ENCODE peak calls at places on chromosomes 4 and X, in five cellular contexts. K is psoas muscle, A is Caco-2, D is aorta, U is Panc1. R is an unnamed sample.

GRCh38 chr4:133320576-133321170 is 171.6 kb downstream of the PCDH10 start:
- DNase-seq in U (no peak), D (no peak), K (no peak), A (no peak), R (no peak)

GRCh38 chrX:17737707-17738001 is 361 bp downstream of the SCML1 start:
- DNase-seq in D (no peak), K (no peak), U (no peak), A (no peak), R (no peak)

GRCh38 chr4:114694770-114695169 is 96.2 kb downstream of the UGT8 start:
- DNase-seq in A (no peak), U (peak; percentile 17), D (no peak), K (no peak), R (no peak)

GRCh38 chr4:17812801-17813200 is 2.0 kb downstream of the NCAPG start:
- DNase-seq in D (no peak), A (no peak), U (no peak), K (no peak), R (no peak)

GRCh38 chr4:126081336-126081735 is 766.6 kb downstream of the FAT4 start:
- DNase-seq in K (no peak), D (no peak), U (no peak), A (no peak), R (no peak)

GRCh38 chr4:85776579-85776978 is 301.6 kb downstream of the ARHGAP24 start:
- DNase-seq in A (no peak), D (no peak), U (no peak), K (no peak), R (no peak)

GRCh38 chrX:154371771-154372300 is 2.6 kb downstream of the FLNA start:
- DNase-seq in A (no peak), U (no peak), D (no peak), K (no peak), R (no peak)

GRCh38 chrX:826448-826847 is 195.9 kb downstream of the SHOX start:
- DNase-seq in D (no peak), A (no peak), K (no peak), U (no peak), R (no peak)

GRCh38 chrX:154002215-154002719 is 17.4 kb downstream of the IRAK1 start:
- DNase-seq in U (no peak), K (no peak), A (no peak), D (no peak), R (no peak)

GRCh38 chrX:20547649-20548051 is 280.9 kb upstream of the RPS6KA3 start:
- DNase-seq in U (no peak), D (peak; percentile 83), K (no peak), A (peak; percentile 31), R (no peak)

GRCh38 chrX:120672389-120672788 is 42.5 kb upstream of the C1GALT1C1 start:
- DNase-seq in K (peak; percentile 69), D (peak; percentile 83), U (peak; percentile 10), A (no peak), R (peak; percentile 34)

GRCh38 chr4:160316036-160316435 is 1213.2 kb downstream of the RAPGEF2 start:
- DNase-seq in D (no peak), K (no peak), A (no peak), U (no peak), R (no peak)

GRCh38 chr4:68348577-68348976 is 1.3 kb downstream of the YTHDC1 start:
- DNase-seq in A (no peak), U (no peak), K (no peak), D (no peak), R (no peak)

GRCh38 chrX:153667931-153668396 is 5.6 kb downstream of the PNCK start:
- DNase-seq in K (peak; percentile 91), U (peak; percentile 56), D (peak; percentile 94), A (peak; percentile 73), R (no peak)

GRCh38 chrX:8138252-8138651 is 32.8 kb downstream of the VCX2 start:
- DNase-seq in A (no peak), D (no peak), K (no peak), U (no peak), R (no peak)

GRCh38 chr4:104677122-104677521 is 182.4 kb upstream of the CXXC4 start:
- DNase-seq in D (no peak), U (no peak), K (no peak), A (no peak), R (no peak)

GRCh38 chr4:78533854-78534253 is 17.7 kb upstream of the ANXA3 start:
- DNase-seq in U (no peak), K (no peak), D (no peak), A (no peak), R (no peak)

GRCh38 chr4:78532046-78532445 is 19.5 kb upstream of the ANXA3 start:
- DNase-seq in D (no peak), A (no peak), U (no peak), K (no peak), R (no peak)

GRCh38 chr4:78529569-78530209 is 21.9 kb upstream of the ANXA3 start:
- DNase-seq in U (no peak), D (no peak), K (no peak), A (no peak), R (no peak)

DNA sequence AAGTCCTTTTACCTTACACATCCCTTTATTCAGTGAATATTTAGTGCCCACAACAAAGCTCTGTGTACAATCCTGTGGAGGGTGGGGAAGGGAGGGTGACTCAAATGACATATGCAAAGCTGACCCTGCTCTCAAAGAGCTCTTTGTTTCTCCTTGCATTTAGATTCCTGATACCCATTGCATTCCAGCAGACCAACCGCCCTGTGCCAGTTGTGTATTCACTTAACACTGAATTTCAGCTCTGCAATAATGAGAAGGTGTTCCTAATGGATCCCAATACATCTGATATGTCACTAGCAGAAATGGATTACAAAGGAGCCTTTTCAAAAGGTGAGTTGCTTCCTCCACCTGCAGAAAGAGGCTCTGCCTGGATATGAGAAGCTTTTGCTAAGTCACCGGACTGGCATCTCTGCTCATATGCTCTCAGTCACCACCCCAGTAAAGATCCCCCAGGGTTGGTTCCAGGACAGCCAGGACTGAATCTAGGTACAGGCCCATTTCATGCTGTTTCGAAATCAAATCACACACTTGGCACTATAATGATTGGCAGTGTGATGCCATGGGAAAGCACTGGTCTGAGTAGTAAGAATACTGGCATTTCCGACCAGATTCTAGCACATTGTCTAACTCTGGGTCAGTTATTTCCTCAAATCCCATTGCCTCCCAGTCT is 17.1 kb upstream of the ANXA3 start:
- DNase-seq in A (no peak), K (no peak), D (no peak), U (no peak), R (no peak)
- H3K4me1 ChIP-seq in A (no peaks in the 10 kb centered on the region), K (no peaks in the 10 kb centered on the region), D (no peaks in the 10 kb centered on the region), U (no peaks in the 10 kb centered on the region), R (peaks cover 26% of the 10 kb centered on the region)

DNA sequence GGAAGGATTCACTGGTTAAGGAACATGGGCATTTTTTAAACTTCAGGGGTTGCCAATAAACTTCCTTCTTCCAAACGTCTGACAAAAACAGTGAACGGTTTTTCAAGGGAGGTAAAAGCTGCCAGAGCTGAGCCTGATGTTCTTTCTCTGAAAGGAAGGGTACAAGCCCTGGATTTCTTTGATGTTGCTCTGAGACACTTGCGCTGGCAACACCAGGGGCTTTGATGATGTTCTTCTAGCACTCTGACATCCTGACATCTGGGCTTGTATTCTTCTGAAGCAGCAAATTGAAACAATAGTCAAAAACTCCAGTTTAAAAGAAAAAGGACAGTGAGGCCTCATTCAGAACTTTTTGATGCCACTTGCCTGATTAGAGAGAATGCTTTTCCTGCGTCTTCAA is 11.8 kb downstream of the FTHL17 start:
- DNase-seq in D (no peak), U (no peak), A (no peak), K (no peak), R (no peak)
- H3K4me1 ChIP-seq in D (no peaks in the 10 kb centered on the region), U (no peaks in the 10 kb centered on the region), A (no peaks in the 10 kb centered on the region), K (no peaks in the 10 kb centered on the region), R (no peaks in the 10 kb centered on the region)

DNA sequence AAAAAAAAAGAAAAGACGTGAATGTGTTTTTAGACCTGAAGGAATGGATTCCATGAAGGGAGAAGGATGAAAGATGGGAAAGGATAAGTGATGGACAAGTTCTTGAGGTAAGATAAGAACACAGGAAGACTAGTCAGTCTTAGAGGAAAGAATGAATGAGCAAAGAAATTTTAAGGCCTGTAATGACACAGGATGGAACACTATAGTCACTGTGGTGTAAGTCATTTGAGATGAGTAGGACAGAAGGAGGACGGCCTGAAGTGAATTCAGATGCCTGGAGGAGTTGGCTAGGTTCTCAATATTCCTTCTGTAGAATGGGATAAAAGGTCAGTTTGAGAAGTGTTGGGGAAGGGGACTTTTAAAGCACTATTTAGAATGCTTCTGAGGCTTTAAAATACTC is 3.8 kb downstream of the MSMO1 start:
- DNase-seq in A (no peak), K (no peak), D (no peak), U (no peak), R (no peak)
- H3K4me1 ChIP-seq in A (peaks cover 21% of the 10 kb centered on the region), K (peaks cover 7% of the 10 kb centered on the region), D (no peaks in the 10 kb centered on the region), U (peaks cover 2% of the 10 kb centered on the region), R (peaks cover 18% of the 10 kb centered on the region)

DNA sequence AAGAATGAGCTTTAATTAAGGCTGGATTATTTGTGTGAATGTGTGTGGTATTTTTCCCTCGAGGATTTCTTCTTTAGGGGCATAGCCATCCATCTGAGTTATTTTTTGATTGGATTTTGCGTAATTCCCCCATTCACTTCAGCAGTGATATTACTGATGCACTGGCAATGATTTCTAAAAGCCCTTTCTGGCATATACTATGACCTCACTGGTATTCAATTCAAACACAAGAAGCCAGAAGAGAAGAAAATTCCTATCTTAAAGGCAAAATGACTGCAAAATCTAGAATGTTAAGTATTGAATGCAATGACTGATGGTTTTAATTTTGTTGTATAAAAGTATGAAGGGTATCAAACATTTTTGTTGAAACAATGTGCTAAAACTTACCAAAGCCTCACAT is 71.1 kb upstream of the DDIT4L start:
- DNase-seq in K (no peak), U (no peak), D (no peak), A (no peak), R (no peak)
- H3K4me1 ChIP-seq in K (no peaks in the 10 kb centered on the region), U (no peaks in the 10 kb centered on the region), D (no peaks in the 10 kb centered on the region), A (no peaks in the 10 kb centered on the region), R (no peaks in the 10 kb centered on the region)

GRCh38 chr4:120025516-120025915 is 41.1 kb downstream of the MAD2L1 start:
- DNase-seq in D (no peak), U (no peak), A (no peak), K (no peak), R (no peak)
- H3K4me1 ChIP-seq in D (no peaks in the 10 kb centered on the region), U (no peaks in the 10 kb centered on the region), A (no peaks in the 10 kb centered on the region), K (no peaks in the 10 kb centered on the region), R (no peaks in the 10 kb centered on the region)

GRCh38 chr4:153844144-153844543 is 55.3 kb upstream of the SFRP2 start:
- DNase-seq in D (no peak), K (no peak), A (no peak), U (no peak), R (no peak)

GRCh38 chr4:153832720-153833287 is 43.9 kb upstream of the SFRP2 start:
- DNase-seq in A (no peak), K (no peak), U (no peak), D (no peak), R (no peak)

GRCh38 chr4:153834901-153835300 is 46.0 kb upstream of the SFRP2 start:
- DNase-seq in D (no peak), U (no peak), A (no peak), K (no peak), R (no peak)

GRCh38 chr4:153838564-153838963 is 49.7 kb upstream of the SFRP2 start:
- DNase-seq in K (no peak), D (no peak), U (no peak), A (no peak), R (no peak)
- H3K4me1 ChIP-seq in K (no peaks in the 10 kb centered on the region), D (no peaks in the 10 kb centered on the region), U (no peaks in the 10 kb centered on the region), A (no peaks in the 10 kb centered on the region), R (no peaks in the 10 kb centered on the region)

R was measured in RWPE2.